ENCODE peak calls at places on chromosome 14, in six cellular contexts. A is T follicular helper cell; C is activated CD8-positive, alpha-beta memory T cell treated with anti-CD3 and anti-CD28 coated beads for 24 hours; S is activated T-helper 1 cell treated with anti-CD3 and anti-CD28 coated beads, Interleukin-12 subunit alpha, Interleukin-12 subunit beta, Interleukin-2, Interleukin-4 antibody, amounts not matched to agents 30 ng/mL and 10 ng/mL and 1 ng/mL, durations not matched to agents 14 hours and 24 hours and 36 hours; H is fibroblast of pulmonary artery; Z is cardiac septum. J is an unnamed sample.

GRCh38 chr14:68397827-68398226 is 395.0 kb downstream of the ZFP36L1 start:
- DNase-seq in H (peak; percentile 58), S (no peak), A (no peak), Z (no peak), C (no peak), J (no peak)

GRCh38 chr14:96584199-96584906 is 82.2 kb downstream of the PAPOLA start:
- DNase-seq in Z (peak; percentile 73), S (no peak), A (no peak), H (peak; percentile 10), C (peak; percentile 59), J (no peak)

GRCh38 chr14:69430306-69430939 is 31.9 kb downstream of the SLC39A9 start:
- DNase-seq in A (no peak), S (no peak), H (no peak), C (no peak), Z (no peak), J (no peak)

GRCh38 chr14:24081739-24082204 is 10.4 kb downstream of the CPNE6 start:
- DNase-seq in S (no peak), C (no peak), A (no peak), H (no peak), Z (no peak), J (no peak)

GRCh38 chr14:36829547-36829946 is 167.9 kb downstream of the PAX9 start:
- DNase-seq in S (no peak), Z (no peak), C (no peak), A (no peak), H (no peak), J (no peak)

GRCh38 chr14:95507701-95508103 is 8.7 kb downstream of the SYNE3 start:
- DNase-seq in H (peak; percentile 70), C (no peak), A (no peak), S (no peak), Z (no peak), J (peak; percentile 76)

GRCh38 chr14:67166450-67166853 is 22.8 kb upstream of the GARIN2 start:
- DNase-seq in A (peak; percentile 12), Z (no peak), S (no peak), C (no peak), H (peak; percentile 73), J (no peak)

GRCh38 chr14:88683119-88683518 is 109.6 kb downstream of the EML5 start:
- DNase-seq in A (no peak), S (no peak), Z (no peak), C (no peak), H (no peak), J (no peak)

GRCh38 chr14:24795406-24795805 is 161.4 kb upstream of the GZMB start:
- DNase-seq in S (no peak), A (no peak), H (no peak), Z (no peak), C (no peak), J (no peak)

GRCh38 chr14:31232081-31232480 is 24.5 kb upstream of the HECTD1 start:
- DNase-seq in S (no peak), H (no peak), A (no peak), Z (no peak), C (no peak), J (no peak)

J was measured in gastrocnemius medialis.